ENCODE peak calls at places on chromosomes 12 and 14, in ten cellular contexts. H is PC-9; O is MM.1S; A is body of pancreas; B is fibroblast of the aortic adventitia; T is lower leg skin; W is GM12865; L is CD4-positive, CD25-positive, alpha-beta regulatory T cell; N is CD8-positive, alpha-beta T cell; Z is HepG2. P is an unnamed sample.

GRCh38 chr12:10184261-10184843 is 5.5 kb downstream of the TMEM52B start:
- DNase-seq in W (no peak), Z (no peak), O (no peak), H (no peak), T (no peak), A (no peak), B (peak; percentile 28), L (no peak), N (no peak), P (no peak)

GRCh38 chr12:87939182-87939581 is 90.0 kb downstream of the C12orf50 start:
- DNase-seq in B (no peak), O (no peak), T (no peak), L (no peak), H (no peak), N (no peak), Z (no peak), W (no peak), A (no peak), P (no peak)

GRCh38 chr12:3881208-3881980 is 8.2 kb upstream of the PARP11 start:
- DNase-seq in B (no peak), Z (no peak), A (no peak), W (no peak), N (no peak), O (no peak), L (no peak), H (no peak), T (no peak), P (no peak)

GRCh38 chr12:57638096-57638495 is 5.1 kb upstream of the B4GALNT1 start:
- DNase-seq in O (no peak), W (no peak), T (peak; percentile 34), B (no peak), Z (no peak), A (no peak), H (no peak), L (no peak), N (no peak), P (no peak)

GRCh38 chr12:59388694-59389093 is 207.1 kb upstream of the SLC16A7 start:
- DNase-seq in Z (no peak), W (no peak), O (no peak), N (no peak), T (no peak), L (no peak), H (no peak), B (no peak), A (no peak), P (no peak)

GRCh38 chr12:3218846-3219632 is 141.9 kb downstream of the TSPAN9 start:
- DNase-seq in A (no peak), W (no peak), T (no peak), N (no peak), B (no peak), Z (no peak), O (no peak), L (no peak), H (no peak), P (no peak)

GRCh38 chr12:76450690-76451089 is 102.5 kb upstream of the BBS10 start:
- DNase-seq in Z (no peak), H (no peak), N (no peak), W (no peak), B (peak; percentile 80), T (no peak), O (no peak), A (no peak), L (no peak), P (no peak)

GRCh38 chr14:23353433-23353780 is 720 bp upstream of the SLC22A17 start:
- DNase-seq in T (peak; percentile 72), N (no peak), B (no peak), L (no peak), A (no peak), W (no peak), O (no peak), Z (no peak), H (no peak), P (no peak)

GRCh38 chr14:85534435-85534834 is 4.5 kb downstream of the FLRT2 start:
- DNase-seq in B (no peak), O (no peak), N (no peak), L (no peak), A (peak; percentile 26), H (no peak), W (no peak), T (peak; percentile 81), Z (no peak), P (no peak)
- H3K4me3 ChIP-seq in B (peak overlapping the region; percentile 92), O (no peak overlapping the region), N (no peak overlapping the region), L (no peak overlapping the region), A (peak overlapping the region; percentile 55), H (no peak overlapping the region), W (no peak overlapping the region), T (peak overlapping the region; percentile 62), Z (no peak overlapping the region), P (no peak overlapping the region)

GRCh38 chr14:104756477-104757237 is 3.7 kb downstream of the SIVA1 start:
- DNase-seq in O (no peak), H (no peak), Z (no peak), B (no peak), L (no peak), T (no peak), A (no peak), N (no peak), W (no peak), P (peak; percentile 93)

GRCh38 chr14:104755621-104756020 is 2.7 kb downstream of the SIVA1 start:
- DNase-seq in Z (no peak), T (no peak), A (peak; percentile 88), B (no peak), H (no peak), L (no peak), W (no peak), O (no peak), N (no peak), P (no peak)

GRCh38 chr14:104757238-104757585 is 4.3 kb downstream of the SIVA1 start:
- DNase-seq in O (no peak), W (no peak), B (no peak), L (no peak), T (no peak), A (no peak), N (no peak), H (no peak), Z (no peak), P (no peak)

GRCh38 chr14:104758981-104759975 is 6.3 kb downstream of the SIVA1 start:
- DNase-seq in Z (no peak), N (no peak), L (no peak), A (no peak), H (no peak), B (no peak), T (no peak), O (no peak), W (no peak), P (no peak)

DNA sequence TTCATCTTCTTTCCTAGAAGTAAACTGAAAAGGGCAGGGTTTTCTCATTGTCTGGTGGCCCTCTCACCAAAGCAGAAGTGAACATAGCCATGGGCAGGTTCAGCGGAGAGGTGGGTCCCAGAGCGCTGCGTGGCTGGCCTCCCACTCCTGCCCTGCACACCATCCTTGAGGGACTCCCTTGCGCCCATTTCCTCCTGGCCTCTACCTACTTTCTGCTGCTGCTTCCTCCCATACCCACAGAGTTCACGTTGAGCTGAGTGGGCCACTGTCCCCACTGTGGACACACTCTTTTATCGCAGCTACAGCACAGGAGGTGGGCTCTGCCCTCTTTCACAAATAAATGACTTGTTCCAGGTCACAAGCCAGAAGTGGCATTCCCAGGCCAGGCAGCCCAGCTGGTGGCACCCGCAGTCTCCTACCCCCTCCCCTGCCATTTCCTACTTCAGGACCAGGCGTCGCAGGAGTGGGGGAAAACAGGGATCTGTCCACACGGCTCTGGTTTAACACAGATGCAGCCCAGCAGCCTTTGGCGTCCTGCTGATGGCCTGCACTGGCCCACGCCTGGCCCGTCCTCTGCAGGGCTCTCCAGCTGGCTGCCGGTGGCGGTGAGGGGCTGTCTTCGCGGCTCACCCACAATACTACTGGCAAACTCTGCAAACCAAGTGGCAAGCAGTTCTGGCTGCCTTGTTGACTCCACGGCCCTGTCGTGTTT is 4.9 kb downstream of the SIVA1 start:
- DNase-seq in W (no peak), L (no peak), H (no peak), T (no peak), A (no peak), N (no peak), O (no peak), Z (no peak), B (no peak), P (no peak)
- H3K4me3 ChIP-seq in W (no peak overlapping the region), L (no peak overlapping the region), H (no peak overlapping the region), T (no peak overlapping the region), A (no peak overlapping the region), N (no peak overlapping the region), O (no peak overlapping the region), Z (no peak overlapping the region), B (no peak overlapping the region), P (peak overlapping the region; percentile 97)

GRCh38 chr12:75260316-75260715 is 50.7 kb upstream of the KCNC2 start:
- DNase-seq in W (no peak), B (no peak), O (peak; percentile 65), Z (no peak), A (no peak), H (no peak), N (no peak), L (no peak), T (no peak), P (peak; percentile 83)

GRCh38 chr12:75259170-75259569 is 49.5 kb upstream of the KCNC2 start:
- DNase-seq in T (no peak), O (no peak), Z (no peak), B (no peak), A (no peak), L (no peak), W (no peak), N (no peak), H (no peak), P (no peak)

GRCh38 chr12:75257510-75257909 is 47.9 kb upstream of the KCNC2 start:
- DNase-seq in B (no peak), W (no peak), H (no peak), A (no peak), L (peak; percentile 22), Z (no peak), T (no peak), N (no peak), O (no peak), P (peak; percentile 82)
- H3K4me3 ChIP-seq in B (peak overlapping the region; percentile 20), W (no peak overlapping the region), H (no peak overlapping the region), A (no peak overlapping the region), L (no peak overlapping the region), Z (no peak overlapping the region), T (no peak overlapping the region), N (no peak overlapping the region), O (no peak overlapping the region), P (no peak overlapping the region)

DNA sequence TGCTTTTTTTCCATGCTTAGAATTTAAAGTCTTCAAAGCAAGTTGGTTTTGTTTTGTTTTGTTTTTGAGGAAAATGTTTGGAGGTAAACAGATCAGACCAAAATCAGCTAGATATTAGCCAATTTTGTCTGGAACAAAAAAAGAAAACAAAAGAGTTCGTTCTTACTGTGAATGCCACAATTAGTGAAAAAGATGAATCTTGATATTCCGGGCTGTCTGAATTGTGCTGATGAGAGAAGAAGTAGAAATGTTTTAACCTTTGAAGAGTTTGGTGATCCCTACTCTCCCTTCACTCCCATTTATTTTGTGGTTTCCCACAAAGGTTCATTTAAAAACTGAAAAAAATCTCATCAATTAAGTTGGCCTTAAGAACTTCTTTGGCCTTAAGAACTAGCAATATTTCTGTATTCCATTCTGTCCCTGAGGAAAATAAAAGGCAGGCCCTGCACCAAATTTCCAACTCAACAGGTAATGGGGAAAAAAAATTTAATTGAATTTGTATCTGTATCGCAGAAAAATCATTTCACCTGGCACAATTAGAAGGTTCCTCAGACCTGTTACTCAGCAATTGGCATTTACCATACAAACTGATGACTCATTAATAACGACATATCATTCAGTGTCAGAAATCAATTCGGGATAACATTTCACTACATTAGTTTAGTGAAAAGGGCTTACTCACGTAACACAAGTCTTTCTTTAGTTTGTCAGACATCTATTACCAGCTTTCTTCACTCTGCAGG is 562 bp upstream of the GLIPR1L2 start:
- DNase-seq in L (no peak), W (no peak), O (peak; percentile 9), A (no peak), B (peak; percentile 7), T (no peak), H (no peak), Z (no peak), N (no peak), P (no peak)
- H3K4me3 ChIP-seq in L (peak overlapping the region; percentile 79), W (peak overlapping the region; percentile 87), O (peak overlapping the region; percentile 85), A (peak overlapping the region; percentile 22), B (peak overlapping the region; percentile 64), T (peak overlapping the region; percentile 48), H (peak overlapping the region; percentile 69), Z (no peak overlapping the region), N (peak overlapping the region; percentile 72), P (peak overlapping the region; percentile 22)